ENCODE peak calls at places on chromosomes 6 and 20, in nine cellular contexts. One of them, this sample, is unnamed.

GRCh38 chr6:77650098-77650663 is 2.7 kb upstream of the MEI4 start:
- DNase-seq in OCI-LY7: no peak
- DNase-seq in activated CD4-positive, CD25-positive, alpha-beta regulatory T cell: no peak
- DNase-seq in GM13977: peak; percentile 21
- DNase-seq in activated T-cell treated with anti-CD3 and anti-CD28 coated beads for 24 hours: no peak
- DNase-seq in foreskin fibroblast: no peak
- DNase-seq in LoVo: no peak
- DNase-seq in T-helper 17 cell: no peak
- DNase-seq in fibroblast of the aortic adventitia: no peak
- DNase-seq in this sample: peak; percentile 18

GRCh38 chr6:160254467-160255312 is 3.9 kb downstream of the SLC22A2 start:
- DNase-seq in LoVo: peak; percentile 82
- DNase-seq in foreskin fibroblast: no peak
- DNase-seq in activated T-cell treated with anti-CD3 and anti-CD28 coated beads for 24 hours: no peak
- DNase-seq in GM13977: no peak
- DNase-seq in activated CD4-positive, CD25-positive, alpha-beta regulatory T cell: no peak
- DNase-seq in fibroblast of the aortic adventitia: no peak
- DNase-seq in OCI-LY7: no peak
- DNase-seq in T-helper 17 cell: no peak
- DNase-seq in this sample: no peak

GRCh38 chr20:10647471-10647870 is 26.3 kb downstream of the JAG1 start:
- DNase-seq in OCI-LY7: peak; percentile 12
- DNase-seq in activated T-cell treated with anti-CD3 and anti-CD28 coated beads for 24 hours: no peak
- DNase-seq in T-helper 17 cell: no peak
- DNase-seq in GM13977: no peak
- DNase-seq in activated CD4-positive, CD25-positive, alpha-beta regulatory T cell: no peak
- DNase-seq in LoVo: no peak
- DNase-seq in fibroblast of the aortic adventitia: no peak
- DNase-seq in foreskin fibroblast: peak; percentile 47
- DNase-seq in this sample: no peak

GRCh38 chr6:99563056-99563723 is 5.3 kb downstream of the CCNC start:
- DNase-seq in GM13977: no peak
- DNase-seq in LoVo: no peak
- DNase-seq in OCI-LY7: no peak
- DNase-seq in fibroblast of the aortic adventitia: no peak
- DNase-seq in T-helper 17 cell: no peak
- DNase-seq in activated T-cell treated with anti-CD3 and anti-CD28 coated beads for 24 hours: no peak
- DNase-seq in activated CD4-positive, CD25-positive, alpha-beta regulatory T cell: no peak
- DNase-seq in foreskin fibroblast: no peak
- DNase-seq in this sample: no peak

GRCh38 chr6:142883011-142883410 is 62.0 kb downstream of the HIVEP2 start:
- DNase-seq in T-helper 17 cell: no peak
- DNase-seq in fibroblast of the aortic adventitia: peak; percentile 93
- DNase-seq in LoVo: no peak
- DNase-seq in OCI-LY7: no peak
- DNase-seq in activated CD4-positive, CD25-positive, alpha-beta regulatory T cell: no peak
- DNase-seq in GM13977: no peak
- DNase-seq in foreskin fibroblast: peak; percentile 28
- DNase-seq in activated T-cell treated with anti-CD3 and anti-CD28 coated beads for 24 hours: no peak
- DNase-seq in this sample: no peak

GRCh38 chr6:43310137-43310536 is 1.5 kb upstream of the CRIP3 start:
- DNase-seq in LoVo: no peak
- DNase-seq in T-helper 17 cell: no peak
- DNase-seq in activated T-cell treated with anti-CD3 and anti-CD28 coated beads for 24 hours: no peak
- DNase-seq in GM13977: no peak
- DNase-seq in foreskin fibroblast: no peak
- DNase-seq in OCI-LY7: no peak
- DNase-seq in activated CD4-positive, CD25-positive, alpha-beta regulatory T cell: no peak
- DNase-seq in fibroblast of the aortic adventitia: peak; percentile 10
- DNase-seq in this sample: no peak

GRCh38 chr6:34865107-34865506 is 22.7 kb downstream of the TAF11 start:
- DNase-seq in activated T-cell treated with anti-CD3 and anti-CD28 coated beads for 24 hours: no peak
- DNase-seq in fibroblast of the aortic adventitia: peak; percentile 16
- DNase-seq in activated CD4-positive, CD25-positive, alpha-beta regulatory T cell: no peak
- DNase-seq in GM13977: no peak
- DNase-seq in T-helper 17 cell: no peak
- DNase-seq in OCI-LY7: no peak
- DNase-seq in foreskin fibroblast: peak; percentile 5
- DNase-seq in LoVo: no peak
- DNase-seq in this sample: no peak

GRCh38 chr6:12262236-12263061 is 27.7 kb upstream of the EDN1 start:
- DNase-seq in LoVo: peak; percentile 75
- DNase-seq in activated T-cell treated with anti-CD3 and anti-CD28 coated beads for 24 hours: no peak
- DNase-seq in GM13977: no peak
- DNase-seq in activated CD4-positive, CD25-positive, alpha-beta regulatory T cell: no peak
- DNase-seq in OCI-LY7: no peak
- DNase-seq in fibroblast of the aortic adventitia: no peak
- DNase-seq in T-helper 17 cell: no peak
- DNase-seq in foreskin fibroblast: no peak
- DNase-seq in this sample: no peak

GRCh38 chr6:158249437-158249836 is 62.8 kb upstream of the TULP4 start:
- DNase-seq in T-helper 17 cell: no peak
- DNase-seq in LoVo: no peak
- DNase-seq in activated CD4-positive, CD25-positive, alpha-beta regulatory T cell: no peak
- DNase-seq in GM13977: no peak
- DNase-seq in OCI-LY7: no peak
- DNase-seq in foreskin fibroblast: no peak
- DNase-seq in fibroblast of the aortic adventitia: no peak
- DNase-seq in activated T-cell treated with anti-CD3 and anti-CD28 coated beads for 24 hours: no peak
- DNase-seq in this sample: no peak

GRCh38 chr6:49030621-49031020 is 432.4 kb downstream of the MMUT start:
- DNase-seq in LoVo: no peak
- DNase-seq in GM13977: no peak
- DNase-seq in OCI-LY7: no peak
- DNase-seq in fibroblast of the aortic adventitia: peak; percentile 48
- DNase-seq in foreskin fibroblast: no peak
- DNase-seq in activated T-cell treated with anti-CD3 and anti-CD28 coated beads for 24 hours: no peak
- DNase-seq in T-helper 17 cell: no peak
- DNase-seq in activated CD4-positive, CD25-positive, alpha-beta regulatory T cell: no peak
- DNase-seq in this sample: no peak

GRCh38 chr6:87078983-87079616 is 15.8 kb downstream of the CGA start:
- DNase-seq in fibroblast of the aortic adventitia: peak; percentile 66
- DNase-seq in foreskin fibroblast: peak; percentile 70
- DNase-seq in activated T-cell treated with anti-CD3 and anti-CD28 coated beads for 24 hours: peak; percentile 51
- DNase-seq in activated CD4-positive, CD25-positive, alpha-beta regulatory T cell: peak; percentile 4
- DNase-seq in LoVo: peak; percentile 69
- DNase-seq in OCI-LY7: peak; percentile 69
- DNase-seq in GM13977: peak; percentile 48
- DNase-seq in T-helper 17 cell: peak; percentile 11
- DNase-seq in this sample: peak; percentile 36

GRCh38 chr6:101762851-101763250 is 369.3 kb downstream of the GRIK2 start:
- DNase-seq in activated CD4-positive, CD25-positive, alpha-beta regulatory T cell: no peak
- DNase-seq in fibroblast of the aortic adventitia: peak; percentile 35
- DNase-seq in LoVo: no peak
- DNase-seq in T-helper 17 cell: no peak
- DNase-seq in OCI-LY7: no peak
- DNase-seq in foreskin fibroblast: no peak
- DNase-seq in activated T-cell treated with anti-CD3 and anti-CD28 coated beads for 24 hours: no peak
- DNase-seq in GM13977: no peak
- DNase-seq in this sample: no peak

GRCh38 chr20:16260911-16261310 is 312.3 kb downstream of the KIF16B start:
- DNase-seq in GM13977: no peak
- DNase-seq in OCI-LY7: no peak
- DNase-seq in foreskin fibroblast: peak; percentile 63
- DNase-seq in LoVo: no peak
- DNase-seq in fibroblast of the aortic adventitia: no peak
- DNase-seq in activated T-cell treated with anti-CD3 and anti-CD28 coated beads for 24 hours: no peak
- DNase-seq in T-helper 17 cell: no peak
- DNase-seq in activated CD4-positive, CD25-positive, alpha-beta regulatory T cell: no peak
- DNase-seq in this sample: no peak

GRCh38 chr6:143348531-143348930 is 102.0 kb downstream of the ADAT2 start:
- DNase-seq in OCI-LY7: no peak
- DNase-seq in foreskin fibroblast: peak; percentile 52
- DNase-seq in GM13977: no peak
- DNase-seq in T-helper 17 cell: no peak
- DNase-seq in activated T-cell treated with anti-CD3 and anti-CD28 coated beads for 24 hours: no peak
- DNase-seq in fibroblast of the aortic adventitia: peak; percentile 41
- DNase-seq in activated CD4-positive, CD25-positive, alpha-beta regulatory T cell: no peak
- DNase-seq in LoVo: no peak
- DNase-seq in this sample: no peak

GRCh38 chr6:169167581-169168301 is 85.9 kb downstream of the THBS2 start:
- DNase-seq in fibroblast of the aortic adventitia: peak; percentile 99
- DNase-seq in activated CD4-positive, CD25-positive, alpha-beta regulatory T cell: no peak
- DNase-seq in foreskin fibroblast: peak; percentile 46
- DNase-seq in GM13977: no peak
- DNase-seq in LoVo: no peak
- DNase-seq in OCI-LY7: no peak
- DNase-seq in activated T-cell treated with anti-CD3 and anti-CD28 coated beads for 24 hours: no peak
- DNase-seq in T-helper 17 cell: no peak
- DNase-seq in this sample: no peak

GRCh38 chr20:45113865-45114264 is 1.1 kb downstream of the WFDC5 start:
- DNase-seq in activated T-cell treated with anti-CD3 and anti-CD28 coated beads for 24 hours: no peak
- DNase-seq in foreskin fibroblast: no peak
- DNase-seq in activated CD4-positive, CD25-positive, alpha-beta regulatory T cell: no peak
- DNase-seq in fibroblast of the aortic adventitia: no peak
- DNase-seq in GM13977: no peak
- DNase-seq in LoVo: no peak
- DNase-seq in T-helper 17 cell: no peak
- DNase-seq in OCI-LY7: no peak
- DNase-seq in this sample: no peak